ENCODE peak calls at places on chromosome 3, in five cellular contexts. H is transverse colon, E is heart left ventricle, W is breast epithelium, O is HCT116. Q is an unnamed sample.

GRCh38 chr3:129224984-129225393 is 24.4 kb upstream of the COPG1 start:
- DNase-seq in O (no peak), H (peak; percentile 83), W (peak; percentile 76), E (peak; percentile 89), Q (peak; percentile 36)

GRCh38 chr3:151305081-151305777 is 11.4 kb downstream of the GPR87 start:
- DNase-seq in E (no peak), H (peak; percentile 48), W (peak; percentile 84), O (peak; percentile 96), Q (no peak)

GRCh38 chr3:99901200-99901926 is 83.7 kb downstream of the CMSS1 start:
- DNase-seq in W (no peak), O (peak; percentile 77), E (no peak), H (no peak), Q (no peak)

GRCh38 chr3:44983413-44984040 is 7.5 kb downstream of the EXOSC7 start:
- DNase-seq in W (no peak), E (no peak), O (no peak), H (no peak), Q (no peak)

GRCh38 chr3:2657408-2657807 is 452.8 kb downstream of the IL5RA start:
- DNase-seq in O (no peak), W (no peak), H (no peak), E (no peak), Q (no peak)

GRCh38 chr3:52176951-52177700 is 20.8 kb upstream of the ALAS1 start:
- DNase-seq in H (no peak), W (peak; percentile 58), O (no peak), E (no peak), Q (no peak)

GRCh38 chr3:38020342-38020726 is 9.1 kb downstream of the PLCD1 start:
- DNase-seq in O (no peak), W (peak; percentile 37), E (peak; percentile 21), H (no peak), Q (no peak)

GRCh38 chr3:141151439-141151838 is 80.2 kb upstream of the PXYLP1 start:
- DNase-seq in E (no peak), O (no peak), W (no peak), H (no peak), Q (no peak)

GRCh38 chr3:45123030-45123429 is 23.1 kb downstream of the CDCP1 start:
- DNase-seq in H (no peak), E (no peak), O (no peak), W (no peak), Q (no peak)

GRCh38 chr3:190279690-190280089 is 42.6 kb downstream of the CLDN1 start:
- DNase-seq in H (no peak), W (no peak), E (no peak), O (no peak), Q (no peak)

GRCh38 chr3:95434436-95434835 is 1371.6 kb downstream of the NSUN3 start:
- DNase-seq in W (no peak), E (no peak), H (no peak), O (no peak), Q (no peak)

GRCh38 chr3:105906345-105906744 is 37.5 kb upstream of the CBLB start:
- DNase-seq in W (no peak), H (no peak), E (no peak), O (no peak), Q (no peak)

GRCh38 chr3:141523615-141524375 is 37.0 kb downstream of the RASA2 start:
- DNase-seq in O (no peak), W (no peak), E (no peak), H (no peak), Q (no peak)

GRCh38 chr3:188578579-188579363 is 424.8 kb downstream of the LPP start:
- DNase-seq in O (no peak), W (no peak), E (peak; percentile 69), H (peak; percentile 25), Q (no peak)

GRCh38 chr3:137084579-137084978 is 126.8 kb downstream of the IL20RB start:
- DNase-seq in E (no peak), H (no peak), W (no peak), O (no peak), Q (no peak)

GRCh38 chr3:25664066-25664809 is 469 bp downstream of the TOP2B start:
- DNase-seq in E (peak; percentile 86), H (peak; percentile 77), O (peak; percentile 3), W (peak; percentile 74), Q (peak; percentile 81)

GRCh38 chr3:141094851-141095545 is 43.9 kb downstream of the SPSB4 start:
- DNase-seq in W (no peak), H (peak; percentile 41), O (no peak), E (peak; percentile 82), Q (no peak)

GRCh38 chr3:52774901-52775864 is 2.2 kb upstream of the ITIH1 start:
- DNase-seq in W (no peak), E (no peak), H (peak; percentile 39), O (no peak), Q (peak; percentile 59)

GRCh38 chr3:47407896-47408838 is 27.3 kb downstream of the PTPN23 start:
- DNase-seq in W (no peak), O (no peak), E (no peak), H (no peak), Q (no peak)

GRCh38 chr3:47409284-47409683 is 28.5 kb downstream of the PTPN23 start:
- DNase-seq in E (no peak), H (no peak), W (no peak), O (no peak), Q (no peak)

GRCh38 chr3:47409688-47410416 is 29.0 kb downstream of the PTPN23 start:
- DNase-seq in E (no peak), O (no peak), W (no peak), H (no peak), Q (no peak)

GRCh38 chr3:47410417-47410720 is 29.5 kb downstream of the PTPN23 start:
- DNase-seq in W (no peak), O (no peak), H (no peak), E (no peak), Q (no peak)

DNA sequence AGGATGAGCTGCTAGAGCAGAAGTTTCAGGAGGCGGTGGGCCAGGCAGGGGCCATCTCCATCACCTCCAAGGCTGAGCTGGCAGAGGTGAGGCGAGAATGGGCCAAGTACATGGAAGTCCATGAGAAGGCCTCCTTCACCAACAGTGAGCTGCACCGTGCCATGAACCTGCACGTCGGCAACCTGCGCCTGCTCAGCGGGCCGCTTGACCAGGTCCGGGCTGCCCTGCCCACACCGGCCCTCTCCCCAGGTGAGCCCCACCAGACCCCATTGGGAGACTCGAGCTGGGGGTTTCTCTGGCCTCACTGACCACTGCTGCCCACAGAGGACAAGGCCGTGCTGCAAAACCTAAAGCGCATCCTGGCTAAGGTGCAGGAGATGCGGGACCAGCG is 28.0 kb downstream of the PTPN23 start:
- DNase-seq in W (no peak), H (no peak), O (no peak), E (no peak), Q (no peak)
- TF ChIP-seq POLR2A in W (no peak), H (no peak), O (no peak), E (no peak), Q (no peak)

GRCh38 chr3:41963823-41964222 is 1.9 kb upstream of the ULK4 start:
- DNase-seq in E (no peak), H (no peak), W (no peak), O (no peak), Q (no peak)

GRCh38 chr3:41966206-41966605 is 4.3 kb upstream of the ULK4 start:
- DNase-seq in E (no peak), O (no peak), H (no peak), W (no peak), Q (no peak)

GRCh38 chr3:41956574-41956973 is 5.3 kb downstream of the ULK4 start:
- DNase-seq in H (no peak), O (no peak), W (no peak), E (no peak), Q (no peak)

GRCh38 chr3:41961061-41961749 is 698 bp downstream of the ULK4 start:
- DNase-seq in H (peak; percentile 40), E (peak; percentile 74), W (no peak), O (peak; percentile 22), Q (peak; percentile 81)

DNA sequence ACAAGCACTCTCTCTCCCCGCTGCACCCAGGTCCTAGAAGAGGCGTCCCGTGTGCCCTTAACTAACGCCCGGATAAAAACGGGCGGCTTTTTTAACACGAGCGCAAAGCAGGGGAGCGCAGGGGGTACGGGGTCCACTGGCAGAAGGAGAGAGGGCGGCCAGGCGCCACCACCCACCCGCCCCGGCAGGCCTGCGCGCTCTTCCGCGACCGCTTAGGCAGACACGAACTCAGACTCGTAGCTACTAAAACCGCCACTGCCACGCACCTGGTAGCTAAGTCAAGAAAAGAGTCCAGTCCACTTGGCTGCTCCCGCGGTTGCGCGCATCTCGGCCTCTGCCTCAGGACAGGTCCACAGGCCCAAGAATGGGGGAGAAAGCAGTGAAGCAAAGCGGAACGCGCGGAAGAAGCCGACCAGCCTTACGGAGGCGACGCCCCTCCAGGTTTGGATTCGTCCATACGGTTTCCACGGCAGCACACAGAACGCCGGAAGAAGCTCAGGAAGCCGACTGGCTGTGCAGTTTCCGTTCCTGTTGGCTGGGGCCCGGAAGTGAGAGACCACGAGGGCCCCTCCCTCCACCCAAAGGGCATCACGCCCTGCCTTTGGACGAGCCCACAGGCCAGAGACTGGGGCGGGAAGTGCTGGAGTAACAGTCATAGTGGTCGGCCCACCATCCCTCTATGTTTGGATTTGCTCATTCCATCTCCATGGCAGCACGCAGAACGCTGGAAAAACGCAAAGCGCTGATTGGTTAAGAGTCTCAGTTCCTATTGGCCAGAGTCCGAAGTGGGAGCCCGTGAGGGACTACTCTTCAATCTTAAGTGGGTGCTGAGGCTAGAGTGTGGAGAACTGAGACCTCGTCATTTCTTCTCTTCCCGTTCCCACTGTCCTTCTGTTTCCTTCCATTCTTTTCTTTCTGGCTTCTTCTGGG is at the start of gene ULK4:
- DNase-seq in H (peak; percentile 97), E (peak; percentile 97), O (peak; percentile 99), W (peak; percentile 94), Q (peak; percentile 98)
- TF ChIP-seq POLR2A in H (peak; percentile 67), E (peak; percentile 60), O (peak; percentile 41), W (no peak), Q (peak; percentile 64)

DNA sequence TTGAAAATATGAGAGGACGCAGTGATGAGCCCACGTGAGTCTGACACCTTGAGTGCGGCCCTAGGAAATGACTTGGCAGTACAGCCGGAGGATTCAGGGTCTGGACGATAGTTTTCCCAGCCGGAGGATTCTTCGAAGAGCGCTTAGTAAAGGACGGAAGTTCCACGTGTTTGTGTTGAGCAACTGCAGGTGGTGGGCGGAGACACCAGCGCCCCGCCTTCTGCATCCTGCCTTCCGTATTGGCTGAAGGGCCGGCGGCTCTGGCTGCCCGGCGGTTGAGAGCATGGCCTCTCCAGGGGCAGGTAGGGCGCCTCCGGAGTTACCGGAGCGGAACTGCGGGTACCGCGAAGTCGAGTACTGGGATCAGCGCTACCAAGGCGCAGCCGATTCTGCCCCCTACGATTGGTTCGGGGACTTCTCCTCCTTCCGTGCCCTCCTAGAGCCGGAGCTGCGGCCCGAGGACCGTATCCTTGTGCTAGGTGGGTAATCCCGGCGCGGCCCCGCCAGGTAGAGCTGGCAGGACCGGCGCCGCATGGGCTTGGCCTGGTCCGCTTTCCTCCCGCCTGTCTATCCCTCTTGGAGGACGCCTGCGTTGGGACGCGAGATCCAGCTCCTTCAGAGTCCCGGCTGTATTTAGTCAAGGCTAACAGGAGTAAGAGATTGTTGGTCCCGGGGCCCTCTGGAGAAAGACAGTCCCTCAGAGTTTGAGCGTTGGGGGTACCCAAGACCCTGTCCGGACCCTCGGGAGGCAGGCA is at the start of gene EEF1AKMT4:
- DNase-seq in E (peak; percentile 96), O (peak; percentile 99), W (peak; percentile 95), H (peak; percentile 98), Q (peak; percentile 99)
- TF ChIP-seq POLR2A in E (peak; percentile 46), O (peak; percentile 64), W (no peak), H (no peak), Q (peak; percentile 32)

DNA sequence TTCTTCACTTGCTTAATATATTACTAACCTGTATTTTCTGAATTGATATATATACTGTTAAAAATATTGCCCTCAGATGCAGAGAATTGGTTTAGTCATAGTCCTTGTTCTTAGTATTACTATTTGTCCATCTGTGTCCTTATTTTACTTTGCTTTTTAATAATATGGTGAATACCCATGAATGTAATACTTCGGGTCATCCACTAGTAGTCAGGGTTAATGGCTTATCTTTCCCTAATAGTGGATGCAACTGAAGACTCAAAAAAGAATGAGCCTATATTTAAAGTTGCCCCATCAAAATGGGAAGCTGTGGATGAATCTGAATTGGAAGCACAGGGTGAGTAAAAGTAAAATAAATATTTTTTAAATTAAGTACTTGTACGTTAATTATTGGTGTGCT is 36.5 kb downstream of the U2SURP start:
- DNase-seq in E (no peak), H (no peak), W (no peak), O (no peak), Q (peak; percentile 12)
- TF ChIP-seq POLR2A in E (no peak), H (no peak), W (no peak), O (no peak), Q (no peak)

Q was measured in erythroblast.